ENCODE peak calls at places on chromosome 21, in eight cellular contexts. Q is CD4-positive, CD25-positive, alpha-beta regulatory T cell; A is adipocyte; S is endothelial cell of umbilical vein; V is aorta; W is CD8-positive, alpha-beta T cell; U is esophagus squamous epithelium; I is pancreas. E is an unnamed sample.

GRCh38 chr21:20996421-20997307 is 1.5 kb upstream of the NCAM2 start:
- DNase-seq in Q (no peak), A (no peak), S (no peak), V (no peak), W (no peak), U (no peak), I (no peak), E (no peak)

GRCh38 chr21:22758478-22758877 is 1760.3 kb downstream of the NCAM2 start:
- DNase-seq in Q (no peak), A (no peak), S (peak; percentile 28), V (no peak), W (no peak), U (no peak), I (no peak), E (no peak)

GRCh38 chr21:21373969-21374368 is 375.8 kb downstream of the NCAM2 start:
- DNase-seq in Q (no peak), A (peak; percentile 49), S (no peak), V (no peak), W (no peak), U (no peak), I (no peak), E (no peak)

GRCh38 chr21:29092102-29092959 is 18.9 kb upstream of the CCT8 start:
- DNase-seq in Q (no peak), A (peak; percentile 52), S (peak; percentile 15), V (no peak), W (no peak), U (no peak), I (no peak), E (no peak)

GRCh38 chr21:26227146-26227545 is 56.6 kb upstream of the APP start:
- DNase-seq in Q (no peak), A (no peak), S (no peak), V (no peak), W (no peak), U (no peak), I (no peak), E (no peak)

GRCh38 chr21:26964379-26964778 is 2.5 kb downstream of the ADAMTS5 start:
- DNase-seq in Q (no peak), A (no peak), S (no peak), V (peak; percentile 82), W (no peak), U (no peak), I (no peak), E (no peak)

GRCh38 chr21:26826801-26827200 is 18.4 kb downstream of the ADAMTS1 start:
- DNase-seq in Q (no peak), A (no peak), S (no peak), V (no peak), W (no peak), U (no peak), I (no peak), E (no peak)

GRCh38 chr21:15820857-15821256 is 91.1 kb downstream of the USP25 start:
- DNase-seq in Q (no peak), A (peak; percentile 25), S (peak; percentile 30), V (no peak), W (no peak), U (no peak), I (no peak), E (no peak)

GRCh38 chr21:31132574-31133242 is 94.4 kb upstream of the KRTAP19-8 start:
- DNase-seq in Q (peak; percentile 90), A (no peak), S (no peak), V (no peak), W (peak; percentile 77), U (no peak), I (no peak), E (peak; percentile 85)

GRCh38 chr21:36608251-36608650 is 90.7 kb upstream of the SIM2 start:
- DNase-seq in Q (no peak), A (no peak), S (no peak), V (no peak), W (no peak), U (no peak), I (no peak), E (no peak)

GRCh38 chr21:28601708-28602107 is 391.0 kb downstream of the LTN1 start:
- DNase-seq in Q (no peak), A (no peak), S (no peak), V (no peak), W (no peak), U (no peak), I (no peak), E (no peak)

GRCh38 chr21:16347223-16347622 is 617.4 kb downstream of the USP25 start:
- DNase-seq in Q (no peak), A (no peak), S (no peak), V (no peak), W (no peak), U (no peak), I (no peak), E (no peak)

GRCh38 chr21:21860888-21861287 is 862.7 kb downstream of the NCAM2 start:
- DNase-seq in Q (no peak), A (peak; percentile 19), S (no peak), V (no peak), W (no peak), U (no peak), I (no peak), E (no peak)

GRCh38 chr21:28464988-28465387 is 527.7 kb downstream of the LTN1 start:
- DNase-seq in Q (no peak), A (no peak), S (no peak), V (no peak), W (no peak), U (no peak), I (no peak), E (no peak)

GRCh38 chr21:23861908-23862504 is 1745.3 kb downstream of the MRPL39 start:
- DNase-seq in Q (no peak), A (no peak), S (no peak), V (no peak), W (no peak), U (no peak), I (no peak), E (no peak)

DNA sequence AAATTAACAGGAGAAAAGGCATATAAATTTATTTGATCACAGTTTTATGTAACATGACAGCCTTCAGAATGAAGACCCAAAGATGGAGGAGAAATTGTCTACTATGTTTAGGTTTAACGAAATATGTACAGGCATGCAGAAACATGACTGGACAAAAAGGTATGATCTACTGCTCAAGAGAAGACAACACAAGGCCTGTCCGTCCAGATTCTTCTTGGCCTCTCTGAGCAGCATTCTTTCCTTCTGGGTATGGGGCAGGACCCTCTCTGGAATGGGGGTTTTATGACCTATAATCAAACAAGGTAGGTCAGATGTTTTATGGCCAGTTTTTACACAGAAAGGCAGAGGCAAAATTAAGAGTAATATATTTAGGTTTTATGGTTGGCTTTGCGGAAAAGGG is 13.5 kb upstream of the SYNJ1 start:
- DNase-seq in Q (no peak), A (no peak), S (no peak), V (no peak), W (no peak), U (no peak), I (no peak), E (no peak)
- H3K36me3 ChIP-seq in Q (peaks cover 82% of the 10 kb centered on the region), A (peaks cover 97% of the 10 kb centered on the region), S (peaks cover 2% of the 10 kb centered on the region), V (no peaks in the 10 kb centered on the region), W (peaks cover 38% of the 10 kb centered on the region), U (peaks cover 100% of the 10 kb centered on the region), I (peaks cover 25% of the 10 kb centered on the region), E (peaks cover 100% of the 10 kb centered on the region)

GRCh38 chr21:41808846-41809245 is 42.0 kb upstream of the RIPK4 start:
- DNase-seq in Q (no peak), A (no peak), S (no peak), V (peak; percentile 45), W (no peak), U (no peak), I (no peak), E (no peak)

GRCh38 chr21:41812679-41813078 is 45.8 kb upstream of the RIPK4 start:
- DNase-seq in Q (no peak), A (no peak), S (no peak), V (peak; percentile 59), W (no peak), U (no peak), I (no peak), E (no peak)

GRCh38 chr21:41809891-41810596 is 43.2 kb upstream of the RIPK4 start:
- DNase-seq in Q (no peak), A (no peak), S (no peak), V (no peak), W (no peak), U (no peak), I (no peak), E (no peak)

GRCh38 chr21:41808094-41808493 is 41.2 kb upstream of the RIPK4 start:
- DNase-seq in Q (no peak), A (no peak), S (no peak), V (no peak), W (no peak), U (no peak), I (no peak), E (no peak)

GRCh38 chr21:41810597-41810932 is 43.7 kb upstream of the RIPK4 start:
- DNase-seq in Q (no peak), A (no peak), S (no peak), V (no peak), W (no peak), U (no peak), I (no peak), E (no peak)
- H3K36me3 ChIP-seq in Q (peaks cover 30% of the 10 kb centered on the region), A (peaks cover 41% of the 10 kb centered on the region), S (peaks cover 8% of the 10 kb centered on the region), V (no peaks in the 10 kb centered on the region), W (peaks cover 15% of the 10 kb centered on the region), U (peaks cover 73% of the 10 kb centered on the region), I (no peaks in the 10 kb centered on the region), E (peaks cover 73% of the 10 kb centered on the region)

GRCh38 chr21:38819719-38820147 is 14.0 kb downstream of the ETS2 start:
- DNase-seq in Q (no peak), A (peak; percentile 67), S (no peak), V (no peak), W (no peak), U (no peak), I (no peak), E (no peak)

GRCh38 chr21:38820471-38821239 is 14.9 kb downstream of the ETS2 start:
- DNase-seq in Q (no peak), A (no peak), S (no peak), V (no peak), W (no peak), U (no peak), I (no peak), E (no peak)

GRCh38 chr21:38822754-38823374 is 17.1 kb downstream of the ETS2 start:
- DNase-seq in Q (no peak), A (no peak), S (peak; percentile 11), V (no peak), W (no peak), U (no peak), I (no peak), E (no peak)

GRCh38 chr21:38821959-38822682 is 16.4 kb downstream of the ETS2 start:
- DNase-seq in Q (no peak), A (no peak), S (no peak), V (no peak), W (no peak), U (no peak), I (no peak), E (no peak)

DNA sequence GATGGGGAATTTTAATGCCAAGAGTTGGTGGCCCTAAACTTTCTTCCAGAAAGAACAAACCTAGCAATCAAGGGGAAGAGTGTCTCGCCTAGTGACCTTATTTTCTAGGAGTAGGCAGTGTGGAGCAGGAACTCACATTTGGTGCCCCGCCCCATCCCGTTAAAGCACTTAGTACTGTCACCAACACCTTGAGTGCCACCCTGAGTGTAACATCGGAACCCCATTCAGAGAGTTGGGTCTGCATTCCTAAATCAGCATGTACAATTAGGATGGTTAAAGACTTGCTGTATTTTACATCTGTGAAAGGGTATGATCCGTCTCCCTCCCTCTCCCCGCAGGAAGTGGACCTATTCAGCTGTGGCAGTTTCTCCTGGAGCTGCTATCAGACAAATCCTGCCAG is 15.5 kb downstream of the ETS2 start:
- DNase-seq in Q (no peak), A (no peak), S (no peak), V (no peak), W (no peak), U (no peak), I (no peak), E (no peak)
- H3K36me3 ChIP-seq in Q (peaks cover 73% of the 10 kb centered on the region), A (peaks cover 72% of the 10 kb centered on the region), S (peaks cover 60% of the 10 kb centered on the region), V (peaks cover 14% of the 10 kb centered on the region), W (peaks cover 48% of the 10 kb centered on the region), U (peaks cover 93% of the 10 kb centered on the region), I (peaks cover 24% of the 10 kb centered on the region), E (peaks cover 90% of the 10 kb centered on the region)

GRCh38 chr21:34869541-34869940 is 179.6 kb downstream of the RUNX1 start:
- DNase-seq in Q (no peak), A (no peak), S (no peak), V (no peak), W (no peak), U (no peak), I (no peak), E (no peak)
- H3K36me3 ChIP-seq in Q (peaks cover 76% of the 10 kb centered on the region), A (peaks cover 98% of the 10 kb centered on the region), S (no peaks in the 10 kb centered on the region), V (no peaks in the 10 kb centered on the region), W (peaks cover 37% of the 10 kb centered on the region), U (peaks cover 91% of the 10 kb centered on the region), I (no peaks in the 10 kb centered on the region), E (peaks cover 97% of the 10 kb centered on the region)

E was measured in DND-41.